ENCODE peak calls at places on chromosome 18, in four cellular contexts. One of them, this sample, is unnamed.

GRCh38 chr18:22432672-22433137 is 15.0 kb upstream of the CTAGE1 start:
- DNase-seq in K562: peak
- DNase-seq in GM12878: no peak
- DNase-seq in HepG2: no peak
- DNase-seq in this sample: peak

GRCh38 chr18:77320960-77321559 is 71.4 kb downstream of the GALR1 start:
- DNase-seq in K562: no peak
- DNase-seq in GM12878: no peak
- DNase-seq in HepG2: no peak
- DNase-seq in this sample: no peak

GRCh38 chr18:51617167-51617566 is 419.7 kb upstream of the MEX3C start:
- DNase-seq in K562: no peak
- DNase-seq in GM12878: no peak
- DNase-seq in HepG2: no peak
- DNase-seq in this sample: peak

GRCh38 chr18:68220458-68220857 is 494.4 kb downstream of the TMX3 start:
- DNase-seq in K562: no peak
- DNase-seq in GM12878: no peak
- DNase-seq in HepG2: no peak
- DNase-seq in this sample: no peak

GRCh38 chr18:44265437-44265836 is 415.3 kb upstream of the SETBP1 start:
- DNase-seq in K562: no peak
- DNase-seq in GM12878: no peak
- DNase-seq in HepG2: no peak
- DNase-seq in this sample: no peak

GRCh38 chr18:2532797-2533196 is 38.5 kb downstream of the METTL4 start:
- DNase-seq in K562: no peak
- DNase-seq in GM12878: no peak
- DNase-seq in HepG2: no peak
- DNase-seq in this sample: no peak

GRCh38 chr18:32770181-32770650 is 2.6 kb downstream of the KLHL14 start:
- DNase-seq in K562: no peak
- DNase-seq in GM12878: no peak
- DNase-seq in HepG2: peak
- DNase-seq in this sample: no peak

GRCh38 chr18:26540041-26540628 is 8.2 kb downstream of the KCTD1 start:
- DNase-seq in K562: no peak
- DNase-seq in GM12878: no peak
- DNase-seq in HepG2: no peak
- DNase-seq in this sample: peak

GRCh38 chr18:23369231-23369630 is 83.9 kb upstream of the RIOK3 start:
- DNase-seq in K562: no peak
- DNase-seq in GM12878: no peak
- DNase-seq in HepG2: no peak
- DNase-seq in this sample: no peak

GRCh38 chr18:59837586-59837985 is 62.2 kb upstream of the PMAIP1 start:
- DNase-seq in K562: peak
- DNase-seq in GM12878: peak
- DNase-seq in HepG2: peak
- DNase-seq in this sample: peak

GRCh38 chr18:50192903-50193795 is 1.8 kb downstream of the MYO5B start:
- DNase-seq in K562: no peak
- DNase-seq in GM12878: no peak
- DNase-seq in HepG2: no peak
- DNase-seq in this sample: no peak

GRCh38 chr18:32469190-32469611 is 1.5 kb downstream of the GAREM1 start:
- DNase-seq in K562: no peak
- DNase-seq in GM12878: no peak
- DNase-seq in HepG2: peak
- DNase-seq in this sample: peak

GRCh38 chr18:67285583-67285982 is 230.9 kb downstream of the DSEL start:
- DNase-seq in K562: no peak
- DNase-seq in GM12878: no peak
- DNase-seq in HepG2: no peak
- DNase-seq in this sample: no peak

GRCh38 chr18:57431512-57432080 is 3.6 kb upstream of the ONECUT2 start:
- DNase-seq in K562: no peak
- DNase-seq in GM12878: no peak
- DNase-seq in HepG2: no peak
- DNase-seq in this sample: no peak

GRCh38 chr18:366466-367053 is 98.7 kb upstream of the THOC1 start:
- DNase-seq in K562: no peak
- DNase-seq in GM12878: no peak
- DNase-seq in HepG2: no peak
- DNase-seq in this sample: no peak

GRCh38 chr18:44725300-44726096 is 44.8 kb downstream of the SETBP1 start:
- DNase-seq in K562: peak
- DNase-seq in GM12878: peak
- DNase-seq in HepG2: no peak
- DNase-seq in this sample: no peak

GRCh38 chr18:22609642-22610041 is 191.9 kb upstream of the CTAGE1 start:
- DNase-seq in K562: no peak
- DNase-seq in GM12878: no peak
- DNase-seq in HepG2: peak
- DNase-seq in this sample: peak

GRCh38 chr18:3323900-3324299 is 62.0 kb downstream of the MYL12B start:
- DNase-seq in K562: peak
- DNase-seq in GM12878: peak
- DNase-seq in HepG2: no peak
- DNase-seq in this sample: no peak

GRCh38 chr18:40851014-40851429 is 1104.0 kb upstream of the PIK3C3 start:
- DNase-seq in K562: no peak
- DNase-seq in GM12878: no peak
- DNase-seq in HepG2: no peak
- DNase-seq in this sample: no peak

GRCh38 chr18:49669403-49669802 is 107.5 kb downstream of the LIPG start:
- DNase-seq in K562: no peak
- DNase-seq in GM12878: no peak
- DNase-seq in HepG2: no peak
- DNase-seq in this sample: no peak

GRCh38 chr18:286515-287310 is 18.9 kb upstream of the THOC1 start:
- DNase-seq in K562: no peak
- DNase-seq in GM12878: no peak
- DNase-seq in HepG2: peak
- DNase-seq in this sample: no peak

GRCh38 chr18:41870817-41871216 is 84.2 kb upstream of the PIK3C3 start:
- DNase-seq in K562: no peak
- DNase-seq in GM12878: no peak
- DNase-seq in HepG2: no peak
- DNase-seq in this sample: no peak

GRCh38 chr18:43587538-43588153 is 310.4 kb upstream of the SYT4 start:
- DNase-seq in K562: peak
- DNase-seq in GM12878: no peak
- DNase-seq in HepG2: peak
- DNase-seq in this sample: no peak

GRCh38 chr18:31176531-31176930 is 13.9 kb upstream of the DSC1 start:
- DNase-seq in K562: no peak
- DNase-seq in GM12878: no peak
- DNase-seq in HepG2: no peak
- DNase-seq in this sample: peak

GRCh38 chr18:70197042-70197441 is 8.4 kb downstream of the RTTN start:
- DNase-seq in K562: no peak
- DNase-seq in GM12878: no peak
- DNase-seq in HepG2: no peak
- DNase-seq in this sample: no peak

GRCh38 chr18:21458322-21458721 is 142.2 kb downstream of the ESCO1 start:
- DNase-seq in K562: no peak
- DNase-seq in GM12878: no peak
- DNase-seq in HepG2: no peak
- DNase-seq in this sample: no peak

GRCh38 chr18:63962137-63962536 is 7.7 kb upstream of the SERPINB8 start:
- DNase-seq in K562: no peak
- DNase-seq in GM12878: no peak
- DNase-seq in HepG2: no peak
- DNase-seq in this sample: no peak

GRCh38 chr18:58264846-58265245 is 220.8 kb downstream of the NEDD4L start:
- DNase-seq in K562: no peak
- DNase-seq in GM12878: no peak
- DNase-seq in HepG2: no peak
- DNase-seq in this sample: no peak

GRCh38 chr18:23593720-23594119 is 7.4 kb upstream of the NPC1 start:
- DNase-seq in K562: no peak
- DNase-seq in GM12878: no peak
- DNase-seq in HepG2: no peak
- DNase-seq in this sample: peak

GRCh38 chr18:57930476-57930875 is 113.5 kb upstream of the NEDD4L start:
- DNase-seq in K562: no peak
- DNase-seq in GM12878: no peak
- DNase-seq in HepG2: no peak
- DNase-seq in this sample: no peak

GRCh38 chr18:58512648-58513338 is 116.1 kb downstream of the ALPK2 start:
- DNase-seq in K562: no peak
- DNase-seq in GM12878: no peak
- DNase-seq in HepG2: no peak
- DNase-seq in this sample: no peak

GRCh38 chr18:54480616-54481015 is 110.4 kb upstream of the DYNAP start:
- DNase-seq in K562: no peak
- DNase-seq in GM12878: no peak
- DNase-seq in HepG2: no peak
- DNase-seq in this sample: no peak

GRCh38 chr18:3703732-3704176 is 253.8 kb downstream of the TGIF1 start:
- DNase-seq in K562: peak
- DNase-seq in GM12878: no peak
- DNase-seq in HepG2: peak
- DNase-seq in this sample: peak

GRCh38 chr18:22697561-22697960 is 235.6 kb upstream of the RBBP8 start:
- DNase-seq in K562: no peak
- DNase-seq in GM12878: no peak
- DNase-seq in HepG2: no peak
- DNase-seq in this sample: no peak

GRCh38 chr18:21747764-21748693 is 7.4 kb downstream of the MIB1 start:
- DNase-seq in K562: no peak
- DNase-seq in GM12878: no peak
- DNase-seq in HepG2: no peak
- DNase-seq in this sample: no peak

GRCh38 chr18:3061581-3062416 is 48.9 kb upstream of the LPIN2 start:
- DNase-seq in K562: no peak
- DNase-seq in GM12878: no peak
- DNase-seq in HepG2: no peak
- DNase-seq in this sample: no peak

GRCh38 chr18:2376707-2377106 is 194.6 kb downstream of the METTL4 start:
- DNase-seq in K562: no peak
- DNase-seq in GM12878: no peak
- DNase-seq in HepG2: no peak
- DNase-seq in this sample: no peak

GRCh38 chr18:27143580-27144287 is 41.4 kb downstream of the CHST9 start:
- DNase-seq in K562: no peak
- DNase-seq in GM12878: no peak
- DNase-seq in HepG2: peak
- DNase-seq in this sample: no peak

GRCh38 chr18:61727241-61727640 is 165.6 kb downstream of the RNF152 start:
- DNase-seq in K562: no peak
- DNase-seq in GM12878: no peak
- DNase-seq in HepG2: no peak
- DNase-seq in this sample: no peak
- TF ChIP-seq MYC in K562: no peak
- TF ChIP-seq MYC in GM12878: no peak
- TF ChIP-seq MYC in HepG2: no peak
- TF ChIP-seq MYC in this sample: no peak

GRCh38 chr18:75624836-75625235 is 197.3 kb upstream of the SMIM21 start:
- DNase-seq in K562: no peak
- DNase-seq in GM12878: no peak
- DNase-seq in HepG2: no peak
- DNase-seq in this sample: no peak

GRCh38 chr18:75625966-75626365 is 198.5 kb upstream of the SMIM21 start:
- DNase-seq in K562: no peak
- DNase-seq in GM12878: no peak
- DNase-seq in HepG2: no peak
- DNase-seq in this sample: no peak
- TF ChIP-seq RFX5 in K562: no peak
- TF ChIP-seq RFX5 in GM12878: no peak
- TF ChIP-seq RFX5 in HepG2: no peak
- TF ChIP-seq RFX5 in this sample: no peak

GRCh38 chr18:46152436-46152807 is 48.2 kb downstream of the HAUS1 start:
- DNase-seq in K562: no peak
- DNase-seq in GM12878: no peak
- DNase-seq in HepG2: no peak
- DNase-seq in this sample: peak

GRCh38 chr18:46152808-46153617 is 48.8 kb downstream of the HAUS1 start:
- DNase-seq in K562: peak
- DNase-seq in GM12878: no peak
- DNase-seq in HepG2: no peak
- DNase-seq in this sample: peak

GRCh38 chr18:46148810-46149209 is 44.6 kb downstream of the HAUS1 start:
- DNase-seq in K562: peak
- DNase-seq in GM12878: no peak
- DNase-seq in HepG2: peak
- DNase-seq in this sample: peak
- TF ChIP-seq RAD21 in K562: peak
- TF ChIP-seq RAD21 in GM12878: peak
- TF ChIP-seq RAD21 in HepG2: peak
- TF ChIP-seq RAD21 in this sample: peak

GRCh38 chr18:37160038-37160745 is 331.3 kb downstream of the KIAA1328 start:
- DNase-seq in K562: no peak
- DNase-seq in GM12878: no peak
- DNase-seq in HepG2: peak
- DNase-seq in this sample: no peak
- TF ChIP-seq MYC in K562: no peak
- TF ChIP-seq MYC in GM12878: no peak
- TF ChIP-seq MYC in HepG2: no peak
- TF ChIP-seq MYC in this sample: no peak

DNA sequence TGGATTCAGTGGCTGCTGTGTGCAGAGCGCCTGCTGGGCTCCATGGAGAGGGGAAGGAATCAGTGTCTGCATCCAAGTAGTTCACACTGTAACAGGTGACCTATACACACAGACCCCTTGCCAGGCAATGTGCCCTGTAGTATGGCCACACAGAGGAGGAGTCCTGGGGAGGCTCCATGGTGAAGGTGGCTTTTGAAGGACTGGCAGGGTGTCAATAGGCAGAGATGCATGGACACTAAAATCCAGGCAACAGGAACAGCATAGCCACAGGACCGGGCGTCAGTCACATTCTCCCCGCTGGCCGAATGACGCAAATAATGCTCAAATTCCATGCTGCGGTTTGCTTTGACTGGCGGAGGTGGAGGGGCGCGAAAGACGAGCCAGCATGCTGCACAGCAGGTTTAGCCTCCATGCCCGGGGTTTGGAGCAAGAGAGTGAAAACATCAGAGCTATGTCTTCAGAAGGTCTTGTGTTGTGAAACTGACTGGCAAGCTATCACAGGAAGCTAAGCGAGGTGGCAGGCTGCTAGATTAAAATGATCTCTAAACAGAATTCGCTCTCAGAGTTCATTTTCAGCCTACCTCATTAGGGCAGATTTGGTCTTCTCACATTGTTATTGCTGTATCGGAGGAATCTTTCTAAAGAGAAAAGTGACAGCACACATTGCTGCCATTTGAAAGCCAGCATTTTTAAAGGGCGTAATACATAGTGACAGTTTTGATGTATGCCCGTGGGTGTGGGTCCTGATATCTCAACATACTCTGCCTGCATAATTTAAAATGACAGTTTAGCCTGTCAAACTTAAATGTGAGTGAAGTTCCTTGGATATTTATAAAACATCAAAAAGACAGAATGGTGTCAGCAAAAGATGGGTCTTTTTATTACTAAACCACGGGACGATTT is 1.1 kb upstream of the CHMP1B start:
- DNase-seq in K562: peak
- DNase-seq in GM12878: no peak
- DNase-seq in HepG2: peak
- DNase-seq in this sample: peak
- TF ChIP-seq RFX5 in K562: no peak
- TF ChIP-seq RFX5 in GM12878: no peak
- TF ChIP-seq RFX5 in HepG2: no peak
- TF ChIP-seq RFX5 in this sample: no peak

GRCh38 chr18:11096839-11097750 is 52.3 kb downstream of the PIEZO2 start:
- DNase-seq in K562: no peak
- DNase-seq in GM12878: no peak
- DNase-seq in HepG2: no peak
- DNase-seq in this sample: no peak
- TF ChIP-seq RAD21 in K562: no peak
- TF ChIP-seq RAD21 in GM12878: no peak
- TF ChIP-seq RAD21 in HepG2: no peak
- TF ChIP-seq RAD21 in this sample: no peak